ENCODE peak calls at places on chromosomes 1 and 21, in four cellular contexts. One of them, this sample, is unnamed.

GRCh38 chr1:184050631-184051030 is 899 bp upstream of the TSEN15 start:
- DNase-seq in fibroblast of mammary gland: no peak
- DNase-seq in tibial artery: no peak
- DNase-seq in AG04449: no peak
- DNase-seq in this sample: no peak

GRCh38 chr1:25642710-25643109 is 26.1 kb downstream of the MAN1C1 start:
- DNase-seq in fibroblast of mammary gland: peak
- DNase-seq in tibial artery: no peak
- DNase-seq in AG04449: no peak
- DNase-seq in this sample: no peak

GRCh38 chr1:34127006-34128000 is 37.7 kb downstream of the CSMD2 start:
- DNase-seq in fibroblast of mammary gland: no peak
- DNase-seq in tibial artery: no peak
- DNase-seq in AG04449: no peak
- DNase-seq in this sample: no peak

GRCh38 chr1:47577310-47578025 is 139.6 kb downstream of the FOXD2 start:
- DNase-seq in fibroblast of mammary gland: no peak
- DNase-seq in tibial artery: no peak
- DNase-seq in AG04449: no peak
- DNase-seq in this sample: no peak

GRCh38 chr1:147753084-147753483 is 7.3 kb downstream of the GJA5 start:
- DNase-seq in fibroblast of mammary gland: no peak
- DNase-seq in tibial artery: no peak
- DNase-seq in AG04449: no peak
- DNase-seq in this sample: no peak

GRCh38 chr1:182359645-182360044 is 31.9 kb downstream of the GLUL start:
- DNase-seq in fibroblast of mammary gland: no peak
- DNase-seq in tibial artery: no peak
- DNase-seq in AG04449: no peak
- DNase-seq in this sample: no peak

GRCh38 chr21:22120616-22121266 is 1122.5 kb downstream of the NCAM2 start:
- DNase-seq in fibroblast of mammary gland: peak
- DNase-seq in tibial artery: no peak
- DNase-seq in AG04449: no peak
- DNase-seq in this sample: peak

GRCh38 chr1:33370286-33370685 is 49.4 kb upstream of the A3GALT2 start:
- DNase-seq in fibroblast of mammary gland: peak
- DNase-seq in tibial artery: no peak
- DNase-seq in AG04449: no peak
- DNase-seq in this sample: peak

GRCh38 chr1:212035835-212036605 is 472 bp downstream of the DTL start:
- DNase-seq in fibroblast of mammary gland: no peak
- DNase-seq in tibial artery: no peak
- DNase-seq in AG04449: no peak
- DNase-seq in this sample: no peak

GRCh38 chr1:212161231-212161781 is 123.9 kb upstream of the PPP2R5A start:
- DNase-seq in fibroblast of mammary gland: peak
- DNase-seq in tibial artery: no peak
- DNase-seq in AG04449: peak
- DNase-seq in this sample: peak

GRCh38 chr1:88973520-88974137 is 18.8 kb downstream of the KYAT3 start:
- DNase-seq in fibroblast of mammary gland: peak
- DNase-seq in tibial artery: no peak
- DNase-seq in AG04449: no peak
- DNase-seq in this sample: peak

GRCh38 chr1:78465143-78465542 is 25.6 kb upstream of the PTGFR start:
- DNase-seq in fibroblast of mammary gland: no peak
- DNase-seq in tibial artery: no peak
- DNase-seq in AG04449: no peak
- DNase-seq in this sample: no peak

GRCh38 chr1:37439672-37439995 is 34.7 kb upstream of the ZC3H12A start:
- DNase-seq in fibroblast of mammary gland: no peak
- DNase-seq in tibial artery: no peak
- DNase-seq in AG04449: no peak
- DNase-seq in this sample: no peak

GRCh38 chr21:15009964-15010363 is 54.8 kb downstream of the NRIP1 start:
- DNase-seq in fibroblast of mammary gland: peak
- DNase-seq in tibial artery: no peak
- DNase-seq in AG04449: peak
- DNase-seq in this sample: peak

GRCh38 chr1:41023279-41023990 is 1.9 kb upstream of the SLFNL1 start:
- DNase-seq in fibroblast of mammary gland: no peak
- DNase-seq in tibial artery: no peak
- DNase-seq in AG04449: no peak
- DNase-seq in this sample: peak

GRCh38 chr1:54053745-54054437 is 483 bp downstream of the TCEANC2 start:
- DNase-seq in fibroblast of mammary gland: peak
- DNase-seq in tibial artery: no peak
- DNase-seq in AG04449: no peak
- DNase-seq in this sample: peak

GRCh38 chr1:185775505-185775904 is 41.3 kb downstream of the HMCN1 start:
- DNase-seq in fibroblast of mammary gland: peak
- DNase-seq in tibial artery: no peak
- DNase-seq in AG04449: no peak
- DNase-seq in this sample: peak

GRCh38 chr1:240285541-240285940 is 193.9 kb downstream of the FMN2 start:
- DNase-seq in fibroblast of mammary gland: peak
- DNase-seq in tibial artery: no peak
- DNase-seq in AG04449: peak
- DNase-seq in this sample: peak

GRCh38 chr1:207429963-207430362 is 24.2 kb upstream of the CR2 start:
- DNase-seq in fibroblast of mammary gland: no peak
- DNase-seq in tibial artery: no peak
- DNase-seq in AG04449: no peak
- DNase-seq in this sample: no peak

GRCh38 chr1:209387969-209388329 is 195.6 kb upstream of the CAMK1G start:
- DNase-seq in fibroblast of mammary gland: no peak
- DNase-seq in tibial artery: no peak
- DNase-seq in AG04449: no peak
- DNase-seq in this sample: peak

GRCh38 chr1:248757784-248758195 is 2.2 kb upstream of the LYPD8 start:
- DNase-seq in fibroblast of mammary gland: no peak
- DNase-seq in tibial artery: no peak
- DNase-seq in AG04449: no peak
- DNase-seq in this sample: no peak

GRCh38 chr1:109912873-109913272 is 2.2 kb downstream of the CSF1 start:
- DNase-seq in fibroblast of mammary gland: peak
- DNase-seq in tibial artery: peak
- DNase-seq in AG04449: no peak
- DNase-seq in this sample: peak

GRCh38 chr1:64623750-64624445 is 121.0 kb upstream of the RAVER2 start:
- DNase-seq in fibroblast of mammary gland: peak
- DNase-seq in tibial artery: no peak
- DNase-seq in AG04449: peak
- DNase-seq in this sample: no peak

GRCh38 chr1:3454811-3455618 is 550 bp downstream of the ARHGEF16 start:
- DNase-seq in fibroblast of mammary gland: no peak
- DNase-seq in tibial artery: no peak
- DNase-seq in AG04449: no peak
- DNase-seq in this sample: no peak

GRCh38 chr21:41566500-41567014 is 58.6 kb upstream of the TMPRSS2 start:
- DNase-seq in fibroblast of mammary gland: no peak
- DNase-seq in tibial artery: no peak
- DNase-seq in AG04449: no peak
- DNase-seq in this sample: no peak

GRCh38 chr1:216606047-216606637 is 117.1 kb downstream of the ESRRG start:
- DNase-seq in fibroblast of mammary gland: no peak
- DNase-seq in tibial artery: no peak
- DNase-seq in AG04449: no peak
- DNase-seq in this sample: no peak

GRCh38 chr1:217275617-217276398 is 355.1 kb downstream of the GPATCH2 start:
- DNase-seq in fibroblast of mammary gland: peak
- DNase-seq in tibial artery: no peak
- DNase-seq in AG04449: peak
- DNase-seq in this sample: peak

GRCh38 chr1:6601049-6601864 is 1.4 kb downstream of the KLHL21 start:
- DNase-seq in fibroblast of mammary gland: peak
- DNase-seq in tibial artery: peak
- DNase-seq in AG04449: peak
- DNase-seq in this sample: peak

GRCh38 chr1:6600410-6601048 is 2.1 kb downstream of the KLHL21 start:
- DNase-seq in fibroblast of mammary gland: no peak
- DNase-seq in tibial artery: no peak
- DNase-seq in AG04449: no peak
- DNase-seq in this sample: peak

GRCh38 chr1:6602669-6603423 is at the start of gene KLHL21:
- DNase-seq in fibroblast of mammary gland: peak
- DNase-seq in tibial artery: peak
- DNase-seq in AG04449: no peak
- DNase-seq in this sample: peak

GRCh38 chr1:6603424-6603850 is 768 bp upstream of the KLHL21 start:
- DNase-seq in fibroblast of mammary gland: peak
- DNase-seq in tibial artery: peak
- DNase-seq in AG04449: no peak
- DNase-seq in this sample: peak

DNA sequence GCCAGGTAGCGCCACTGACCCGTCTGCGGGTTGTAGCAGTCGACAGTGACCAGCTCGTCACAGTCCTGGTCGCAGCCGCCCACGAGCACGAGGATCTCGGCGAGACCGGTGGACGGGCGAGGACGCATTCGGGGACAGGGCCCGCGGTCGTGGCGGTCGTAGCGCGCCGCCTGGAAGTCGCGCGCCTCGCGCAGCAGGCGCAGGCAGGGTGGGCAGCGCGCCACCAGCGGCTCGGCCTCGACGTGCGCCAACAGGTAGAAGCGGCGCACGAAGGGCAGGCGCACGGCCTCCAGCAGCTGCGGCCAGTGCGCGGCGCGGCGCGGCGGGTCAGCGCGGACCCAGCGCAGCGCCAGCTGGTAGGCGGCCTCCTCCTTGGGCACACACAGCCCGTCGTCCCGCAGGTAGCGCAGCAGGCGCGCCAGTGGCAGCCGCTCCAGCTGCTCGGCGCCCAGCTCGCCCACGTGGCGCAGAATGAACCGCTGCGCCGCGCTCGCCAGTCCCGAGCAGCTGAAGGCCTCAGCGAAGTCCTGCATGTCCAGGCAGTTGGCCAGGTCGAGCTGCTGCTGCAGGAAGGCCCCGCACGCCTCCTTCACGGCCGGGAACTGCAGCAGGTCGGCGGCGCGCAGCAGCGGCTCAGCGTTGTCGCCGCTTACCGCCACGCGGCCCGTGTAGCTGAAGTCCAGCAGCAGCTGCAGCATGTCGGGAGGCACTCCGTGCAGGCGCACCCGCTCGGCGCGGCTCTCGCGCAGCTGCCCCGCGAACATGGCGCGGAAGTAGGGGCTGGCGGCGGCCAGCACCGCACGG is 602 bp downstream of the KLHL21 start:
- DNase-seq in fibroblast of mammary gland: peak
- DNase-seq in tibial artery: peak
- DNase-seq in AG04449: no peak
- DNase-seq in this sample: no peak
- TF ChIP-seq CTCF in fibroblast of mammary gland: no peak
- TF ChIP-seq CTCF in tibial artery: no peak
- TF ChIP-seq CTCF in AG04449: no peak
- TF ChIP-seq CTCF in this sample: no peak

DNA sequence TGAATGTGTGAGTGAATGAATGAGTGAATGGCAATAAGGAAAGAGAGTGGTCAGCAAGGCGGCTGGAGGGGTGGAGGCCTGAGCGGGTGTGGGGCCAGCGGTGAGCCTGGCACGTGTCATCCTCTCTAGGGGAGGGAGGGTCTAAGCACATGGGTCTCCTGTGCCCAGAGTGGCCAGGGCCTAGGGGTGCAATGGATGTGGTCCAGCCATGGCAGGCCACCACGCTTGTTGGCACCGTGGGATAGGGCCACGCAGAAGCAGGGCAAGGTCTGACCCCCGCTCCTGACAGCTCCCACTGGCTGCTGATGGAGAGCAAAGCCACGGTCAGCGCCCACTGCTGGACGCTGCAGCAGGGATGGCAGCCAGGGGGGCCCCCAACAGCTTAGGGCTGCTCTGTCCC is 19.5 kb upstream of the SPSB1 start:
- DNase-seq in fibroblast of mammary gland: no peak
- DNase-seq in tibial artery: no peak
- DNase-seq in AG04449: no peak
- DNase-seq in this sample: no peak
- H3K4me3 ChIP-seq in fibroblast of mammary gland: no peak
- H3K4me3 ChIP-seq in tibial artery: no peak
- H3K4me3 ChIP-seq in AG04449: no peak
- H3K4me3 ChIP-seq in this sample: no peak

GRCh38 chr1:155244368-155245162 is 10.7 kb downstream of the ENTREP3 start:
- DNase-seq in fibroblast of mammary gland: peak
- DNase-seq in tibial artery: peak
- DNase-seq in AG04449: peak
- DNase-seq in this sample: peak
- TF ChIP-seq CTCF in fibroblast of mammary gland: peak
- TF ChIP-seq CTCF in tibial artery: peak
- TF ChIP-seq CTCF in AG04449: peak
- TF ChIP-seq CTCF in this sample: peak

DNA sequence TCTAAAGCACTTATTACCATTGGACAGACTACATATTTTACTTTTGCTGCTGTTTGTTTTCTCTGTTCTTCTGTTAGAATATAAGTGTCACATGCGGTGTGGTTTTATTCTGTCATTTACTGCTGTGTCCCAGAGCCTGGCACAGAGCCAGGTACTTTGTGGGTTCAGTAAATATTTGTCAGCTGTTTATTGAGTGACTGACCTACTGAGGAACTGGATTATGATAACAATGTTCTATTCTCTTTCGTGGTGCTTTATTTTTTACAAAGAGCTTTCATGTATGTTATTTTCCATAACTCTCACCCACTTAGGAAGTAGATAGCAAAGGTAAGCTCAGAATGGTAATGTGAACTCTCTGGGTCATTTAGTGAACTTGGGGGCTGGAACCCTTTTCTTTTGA is 118.8 kb downstream of the RWDD3 start:
- DNase-seq in fibroblast of mammary gland: no peak
- DNase-seq in tibial artery: no peak
- DNase-seq in AG04449: no peak
- DNase-seq in this sample: no peak
- H3K4me3 ChIP-seq in fibroblast of mammary gland: no peak
- H3K4me3 ChIP-seq in tibial artery: no peak
- H3K4me3 ChIP-seq in AG04449: no peak
- H3K4me3 ChIP-seq in this sample: no peak